ENCODE peak calls at places on chromosome 11, in ten cellular contexts. H is iris pigment epithelial cell; B is central memory CD4-positive, alpha-beta T cell; R is non-pigmented ciliary epithelial cell; A is activated CD4-positive, alpha-beta T cell treated with anti-CD3 and anti-CD28 coated beads, Interleukin-2, amount 10 ng/mL, durations not matched to agents 7 days and 5 days; F is mucosa of gallbladder; I is Daoy; D is MCF 10A; C is RCC 7860; W is cardiac septum. M is an unnamed sample.
A peak's percentile ranks its signal among the peaks of the same experiment; 100 is the strongest.

GRCh38 chr11:92227233-92227593 is 2.6 kb downstream of the FAT3 start:
- DNase-seq in F (no peak), R (no peak), C (no peak), I (no peak), H (no peak), W (no peak), A (no peak), D (no peak), B (no peak), M (no peak)

GRCh38 chr11:2807801-2808241 is 77.8 kb downstream of the CDKN1C start:
- DNase-seq in B (no peak), I (no peak), H (no peak), A (no peak), D (no peak), R (no peak), C (no peak), F (no peak), W (peak; percentile 66), M (peak; percentile 13)

GRCh38 chr11:10452211-10452767 is 2.8 kb upstream of the AMPD3 start:
- DNase-seq in C (no peak), W (no peak), D (no peak), B (no peak), I (no peak), F (no peak), A (no peak), H (no peak), R (no peak), M (no peak)

GRCh38 chr11:12845739-12846358 is 163.3 kb upstream of the RASSF10 start:
- DNase-seq in H (peak; percentile 43), W (no peak), I (peak; percentile 17), F (peak; percentile 68), A (no peak), D (no peak), R (no peak), C (no peak), B (no peak), M (no peak)

GRCh38 chr11:6497069-6497839 is at the start of gene DNHD1:
- DNase-seq in I (no peak), D (no peak), R (no peak), F (no peak), C (no peak), H (no peak), W (no peak), A (no peak), B (no peak), M (no peak)

GRCh38 chr11:75931124-75931523 is 116.1 kb downstream of the UVRAG start:
- DNase-seq in W (no peak), H (peak; percentile 59), I (peak; percentile 17), F (no peak), A (no peak), R (no peak), C (no peak), D (no peak), B (no peak), M (no peak)

GRCh38 chr11:93740031-93740801 is 1.1 kb downstream of the TAF1D start:
- DNase-seq in B (peak; percentile 22), H (peak; percentile 62), C (peak; percentile 41), A (peak; percentile 38), R (no peak), F (no peak), W (no peak), I (peak; percentile 19), D (peak; percentile 59), M (peak; percentile 20)

GRCh38 chr11:63532799-63533475 is 3.7 kb upstream of the PLAAT4 start:
- DNase-seq in B (no peak), D (no peak), F (no peak), C (no peak), W (no peak), I (no peak), R (no peak), A (no peak), H (peak; percentile 27), M (no peak)

GRCh38 chr11:122724520-122724919 is 69.0 kb downstream of the UBASH3B start:
- DNase-seq in W (no peak), F (no peak), H (no peak), C (peak; percentile 37), I (no peak), B (no peak), A (no peak), R (no peak), D (no peak), M (no peak)

GRCh38 chr11:79263001-79263400 is 177.8 kb downstream of the TENM4 start:
- DNase-seq in I (no peak), W (no peak), R (no peak), A (no peak), B (no peak), H (no peak), F (no peak), C (no peak), D (no peak), M (no peak)

GRCh38 chr11:112227002-112227401 is 774 bp downstream of the PTS start:
- DNase-seq in R (no peak), B (no peak), C (no peak), D (no peak), F (no peak), A (no peak), I (no peak), H (peak; percentile 63), W (no peak), M (no peak)

GRCh38 chr11:31557991-31558390 is 48.4 kb downstream of the ELP4 start:
- DNase-seq in A (no peak), R (no peak), H (peak; percentile 20), C (no peak), W (no peak), D (no peak), B (no peak), F (no peak), I (no peak), M (no peak)

GRCh38 chr11:125553357-125553756 is 15.9 kb upstream of the EI24 start:
- DNase-seq in B (no peak), R (no peak), W (no peak), I (no peak), F (no peak), C (no peak), A (no peak), D (no peak), H (no peak), M (no peak)

GRCh38 chr11:9160166-9160565 is 68.8 kb upstream of the SCUBE2 start:
- DNase-seq in B (no peak), F (no peak), I (no peak), C (no peak), W (no peak), R (no peak), H (peak; percentile 70), D (no peak), A (no peak), M (no peak)

GRCh38 chr11:93491941-93492340 is 51.2 kb downstream of the SMCO4 start:
- DNase-seq in B (no peak), W (no peak), I (no peak), C (no peak), A (no peak), H (no peak), R (no peak), F (no peak), D (no peak), M (no peak)

GRCh38 chr11:131688056-131688693 is 317.8 kb downstream of the NTM start:
- DNase-seq in F (peak; percentile 20), R (no peak), W (no peak), A (peak; percentile 20), I (peak; percentile 75), C (no peak), H (peak; percentile 48), B (no peak), D (no peak), M (peak; percentile 39)

GRCh38 chr11:128058580-128059208 is 528.7 kb downstream of the ETS1 start:
- DNase-seq in F (no peak), W (no peak), B (no peak), D (no peak), A (no peak), R (no peak), C (no peak), H (no peak), I (peak; percentile 28), M (no peak)

GRCh38 chr11:32584921-32585320 is 1.3 kb downstream of the EIF3M start:
- DNase-seq in B (no peak), C (no peak), H (peak; percentile 14), R (no peak), D (peak; percentile 14), A (no peak), I (no peak), F (no peak), W (no peak), M (no peak)

GRCh38 chr11:66230171-66230570 is 38.3 kb upstream of the RAB1B start:
- DNase-seq in B (no peak), R (no peak), D (no peak), F (no peak), I (no peak), H (no peak), A (no peak), C (no peak), W (no peak), M (no peak)

GRCh38 chr11:46251954-46252353 is 25.5 kb upstream of the CREB3L1 start:
- DNase-seq in W (no peak), B (no peak), I (no peak), A (no peak), D (no peak), R (no peak), F (no peak), H (no peak), C (no peak), M (no peak)

GRCh38 chr11:120652705-120653335 is 141.3 kb downstream of the GRIK4 start:
- DNase-seq in W (peak; percentile 35), B (no peak), I (peak; percentile 23), H (peak; percentile 7), R (no peak), C (no peak), F (no peak), D (peak; percentile 35), A (peak; percentile 23), M (no peak)

GRCh38 chr11:1906146-1906545 is 13.4 kb upstream of the TNNT3 start:
- DNase-seq in R (no peak), C (no peak), A (no peak), W (no peak), B (no peak), H (peak; percentile 11), F (no peak), I (no peak), D (no peak), M (no peak)

GRCh38 chr11:111456086-111456858 is 55.9 kb downstream of the BTG4 start:
- DNase-seq in F (no peak), D (no peak), B (no peak), R (no peak), H (no peak), I (no peak), A (no peak), C (no peak), W (no peak), M (no peak)

GRCh38 chr11:122082203-122082602 is 33.8 kb downstream of the BLID start:
- DNase-seq in I (no peak), R (no peak), B (no peak), W (no peak), H (no peak), D (no peak), A (no peak), C (no peak), F (no peak), M (no peak)

GRCh38 chr11:14448229-14448628 is 51.4 kb downstream of the COPB1 start:
- DNase-seq in F (no peak), B (no peak), C (no peak), D (no peak), R (no peak), A (no peak), I (no peak), H (no peak), W (no peak), M (no peak)

GRCh38 chr11:72720806-72721205 is 31.4 kb downstream of the ARAP1 start:
- DNase-seq in C (no peak), H (no peak), A (no peak), F (no peak), I (no peak), B (no peak), W (no peak), D (no peak), R (no peak), M (no peak)

M was measured in adrenal gland.